ENCODE peak calls at places on chromosomes 11 and 22, in six cellular contexts. J, I, L, B, A and M are unnamed samples.

GRCh38 chr11:34558673-34559072 is 45.1 kb upstream of the ELF5 start:
- DNase-seq in I (no peak), L (no peak), A (no peak), B (no peak), J (no peak), M (no peak)

GRCh38 chr11:34198523-34198922 is 93.1 kb downstream of the NAT10 start:
- DNase-seq in J (no peak), A (no peak), B (no peak), I (no peak), L (no peak), M (no peak)

GRCh38 chr11:26331911-26332571 is at the start of gene ANO3:
- DNase-seq in J (peak), I (no peak), B (peak), A (peak), L (peak), M (peak)

GRCh38 chr22:50537765-50538164 is 7.9 kb upstream of the KLHDC7B start:
- DNase-seq in L (no peak), I (no peak), A (no peak), J (no peak), B (no peak), M (no peak)

GRCh38 chr11:72293910-72294533 is 50.0 kb upstream of the PHOX2A start:
- DNase-seq in B (no peak), I (no peak), L (no peak), A (no peak), J (no peak), M (no peak)

GRCh38 chr11:17845431-17845881 is 110.9 kb downstream of the KCNC1 start:
- DNase-seq in I (no peak), A (no peak), B (no peak), L (no peak), J (peak), M (no peak)

GRCh38 chr22:36469094-36469710 is 12.2 kb downstream of the TXN2 start:
- DNase-seq in J (no peak), L (no peak), I (no peak), B (no peak), A (no peak), M (no peak)

GRCh38 chr11:88171982-88172381 is 3.3 kb downstream of the RAB38 start:
- DNase-seq in L (no peak), A (no peak), J (no peak), B (no peak), I (no peak), M (no peak)

GRCh38 chr11:106959800-106960199 is 58.5 kb downstream of the GUCY1A2 start:
- DNase-seq in L (no peak), A (no peak), J (peak), B (no peak), I (no peak), M (peak)

GRCh38 chr22:22682807-22683667 is 38.6 kb downstream of the GGTLC2 start:
- DNase-seq in L (no peak), J (no peak), B (no peak), A (peak), I (no peak), M (no peak)

GRCh38 chr11:102925988-102926387 is 29.5 kb downstream of the MMP13 start:
- DNase-seq in A (no peak), I (no peak), L (no peak), J (no peak), B (no peak), M (no peak)

GRCh38 chr22:23565942-23566715 is 14.0 kb downstream of the IGLL1 start:
- DNase-seq in B (peak), L (no peak), J (no peak), I (no peak), A (no peak), M (peak)

GRCh38 chr22:16807109-16807508 is 18.1 kb downstream of the XKR3 start:
- DNase-seq in A (no peak), I (no peak), B (no peak), J (no peak), L (no peak), M (no peak)

GRCh38 chr11:113574171-113574570 is 99.0 kb upstream of the DRD2 start:
- DNase-seq in A (no peak), L (no peak), B (no peak), I (no peak), J (no peak), M (peak)

GRCh38 chr11:30172872-30173271 is 57.9 kb upstream of the FSHB start:
- DNase-seq in A (no peak), L (no peak), J (no peak), I (no peak), B (no peak), M (peak)

GRCh38 chr11:110432713-110433392 is 3.1 kb downstream of the FDX1 start:
- DNase-seq in A (peak), J (no peak), L (no peak), I (no peak), B (no peak), M (peak)